ENCODE peak calls at places on chromosomes 5 and 9, in nine cellular contexts. M is WERI-Rb-1; F is cardiac fibroblast; Y is progenitor cell of endocrine pancreas; Q is foreskin fibroblast; X is GM04504; G is activated CD4-positive, CD25-positive, alpha-beta regulatory T cell treated with anti-CD3 and anti-CD28 coated beads, Interleukin-2, amount 50 U/mL, for 72 hours; R is NB4; K is GM23338. O is an unnamed sample.
A peak's percentile ranks its signal among the peaks of the same experiment; 100 is the strongest.

GRCh38 chr5:52269395-52269794 is 518.3 kb upstream of the ITGA1 start:
- DNase-seq in M (no peak), F (no peak), Y (no peak), Q (no peak), X (no peak), G (no peak), R (no peak), K (peak; percentile 2), O (no peak)

GRCh38 chr9:18739641-18740318 is 265.8 kb downstream of the ADAMTSL1 start:
- DNase-seq in M (no peak), F (no peak), Y (no peak), Q (no peak), X (no peak), G (no peak), R (no peak), K (no peak), O (no peak)

GRCh38 chr5:166165600-166165999 is 2125.8 kb upstream of the WWC1 start:
- DNase-seq in M (no peak), F (no peak), Y (peak; percentile 13), Q (no peak), X (no peak), G (no peak), R (peak; percentile 25), K (peak; percentile 71), O (no peak)

GRCh38 chr5:27733242-27733641 is 694.9 kb upstream of the CDH9 start:
- DNase-seq in M (no peak), F (no peak), Y (no peak), Q (no peak), X (no peak), G (no peak), R (no peak), K (no peak), O (no peak)

GRCh38 chr9:86601697-86602096 is 247.5 kb upstream of the TUT7 start:
- DNase-seq in M (no peak), F (no peak), Y (no peak), Q (peak; percentile 55), X (no peak), G (no peak), R (no peak), K (no peak), O (no peak)

GRCh38 chr9:109289186-109289585 is 31.7 kb downstream of the EPB41L4B start:
- DNase-seq in M (no peak), F (no peak), Y (no peak), Q (no peak), X (no peak), G (no peak), R (no peak), K (peak; percentile 40), O (no peak)

GRCh38 chr5:3709058-3709723 is 113.6 kb downstream of the IRX1 start:
- DNase-seq in M (no peak), F (no peak), Y (no peak), Q (no peak), X (no peak), G (no peak), R (no peak), K (peak; percentile 47), O (no peak)

GRCh38 chr9:110777201-110777842 is 108.7 kb downstream of the MUSK start:
- DNase-seq in M (no peak), F (peak; percentile 45), Y (no peak), Q (peak; percentile 59), X (no peak), G (no peak), R (no peak), K (no peak), O (no peak)

GRCh38 chr5:37716405-37716804 is 123.4 kb downstream of the GDNF start:
- DNase-seq in M (no peak), F (no peak), Y (no peak), Q (no peak), X (no peak), G (no peak), R (no peak), K (no peak), O (no peak)

GRCh38 chr5:111779260-111780254 is 22.6 kb upstream of the NREP start:
- DNase-seq in M (no peak), F (no peak), Y (no peak), Q (peak; percentile 28), X (no peak), G (no peak), R (no peak), K (no peak), O (no peak)

GRCh38 chr5:58918015-58918729 is 335.3 kb downstream of the RAB3C start:
- DNase-seq in M (no peak), F (no peak), Y (no peak), Q (no peak), X (no peak), G (no peak), R (no peak), K (no peak), O (no peak)

GRCh38 chr9:1416261-1416660 is 366.1 kb downstream of the DMRT2 start:
- DNase-seq in M (no peak), F (no peak), Y (no peak), Q (no peak), X (no peak), G (no peak), R (no peak), K (no peak), O (no peak)

GRCh38 chr5:131756942-131757341 is 39.9 kb downstream of the FNIP1 start:
- DNase-seq in M (no peak), F (no peak), Y (no peak), Q (no peak), X (no peak), G (no peak), R (no peak), K (no peak), O (no peak)

O was measured in AG04449.